ENCODE peak calls at places on chromosomes 7 and 10, in six cellular contexts. One of them, this sample, is unnamed.

GRCh38 chr10:74048433-74048832 is 50.5 kb downstream of the VCL start:
- DNase-seq in ovary: no peak
- DNase-seq in left lung: no peak
- DNase-seq in dorsolateral prefrontal cortex: no peak
- DNase-seq in MM.1S: no peak
- DNase-seq in endothelial cell: no peak
- DNase-seq in this sample: no peak

GRCh38 chr10:29926649-29927048 is 132.7 kb downstream of the JCAD start:
- DNase-seq in ovary: no peak
- DNase-seq in left lung: no peak
- DNase-seq in dorsolateral prefrontal cortex: no peak
- DNase-seq in MM.1S: no peak
- DNase-seq in endothelial cell: no peak
- DNase-seq in this sample: no peak

GRCh38 chr7:70215491-70215890 is 617.2 kb downstream of the AUTS2 start:
- DNase-seq in ovary: no peak
- DNase-seq in left lung: no peak
- DNase-seq in dorsolateral prefrontal cortex: no peak
- DNase-seq in MM.1S: no peak
- DNase-seq in endothelial cell: no peak
- DNase-seq in this sample: no peak

GRCh38 chr10:74189999-74190421 is 39.0 kb downstream of the ADK start:
- DNase-seq in ovary: no peak
- DNase-seq in left lung: no peak
- DNase-seq in dorsolateral prefrontal cortex: no peak
- DNase-seq in MM.1S: peak; percentile 58
- DNase-seq in endothelial cell: no peak
- DNase-seq in this sample: peak; percentile 49

GRCh38 chr10:49781247-49781646 is 19.1 kb upstream of the OGDHL start:
- DNase-seq in ovary: no peak
- DNase-seq in left lung: no peak
- DNase-seq in dorsolateral prefrontal cortex: no peak
- DNase-seq in MM.1S: no peak
- DNase-seq in endothelial cell: no peak
- DNase-seq in this sample: no peak

GRCh38 chr7:69768986-69769595 is 170.8 kb downstream of the AUTS2 start:
- DNase-seq in ovary: no peak
- DNase-seq in left lung: no peak
- DNase-seq in dorsolateral prefrontal cortex: no peak
- DNase-seq in MM.1S: no peak
- DNase-seq in endothelial cell: no peak
- DNase-seq in this sample: no peak

GRCh38 chr7:119482209-119482608 is 790.8 kb upstream of the KCND2 start:
- DNase-seq in ovary: no peak
- DNase-seq in left lung: no peak
- DNase-seq in dorsolateral prefrontal cortex: no peak
- DNase-seq in MM.1S: peak; percentile 93
- DNase-seq in endothelial cell: peak; percentile 19
- DNase-seq in this sample: no peak

GRCh38 chr7:140349172-140349771 is 49.1 kb downstream of the SLC37A3 start:
- DNase-seq in ovary: no peak
- DNase-seq in left lung: no peak
- DNase-seq in dorsolateral prefrontal cortex: no peak
- DNase-seq in MM.1S: no peak
- DNase-seq in endothelial cell: peak; percentile 26
- DNase-seq in this sample: no peak

GRCh38 chr10:3887404-3887803 is 102.4 kb upstream of the KLF6 start:
- DNase-seq in ovary: no peak
- DNase-seq in left lung: no peak
- DNase-seq in dorsolateral prefrontal cortex: no peak
- DNase-seq in MM.1S: no peak
- DNase-seq in endothelial cell: no peak
- DNase-seq in this sample: no peak

GRCh38 chr7:118872568-118872967 is 648.1 kb downstream of the ANKRD7 start:
- DNase-seq in ovary: no peak
- DNase-seq in left lung: no peak
- DNase-seq in dorsolateral prefrontal cortex: no peak
- DNase-seq in MM.1S: peak; percentile 17
- DNase-seq in endothelial cell: no peak
- DNase-seq in this sample: no peak

GRCh38 chr10:45591262-45591661 is 81.3 kb downstream of the ZFAND4 start:
- DNase-seq in ovary: no peak
- DNase-seq in left lung: no peak
- DNase-seq in dorsolateral prefrontal cortex: no peak
- DNase-seq in MM.1S: no peak
- DNase-seq in endothelial cell: no peak
- DNase-seq in this sample: no peak
- TF ChIP-seq CTCF in ovary: no peak
- TF ChIP-seq CTCF in left lung: no peak
- TF ChIP-seq CTCF in dorsolateral prefrontal cortex: no peak
- TF ChIP-seq CTCF in MM.1S: no peak
- TF ChIP-seq CTCF in endothelial cell: no peak
- TF ChIP-seq CTCF in this sample: no peak

GRCh38 chr10:78980354-78980753 is 88.4 kb upstream of the ZMIZ1 start:
- DNase-seq in ovary: no peak
- DNase-seq in left lung: no peak
- DNase-seq in dorsolateral prefrontal cortex: no peak
- DNase-seq in MM.1S: no peak
- DNase-seq in endothelial cell: no peak
- DNase-seq in this sample: no peak
- TF ChIP-seq CTCF in ovary: no peak
- TF ChIP-seq CTCF in left lung: no peak
- TF ChIP-seq CTCF in dorsolateral prefrontal cortex: no peak
- TF ChIP-seq CTCF in MM.1S: no peak
- TF ChIP-seq CTCF in endothelial cell: no peak
- TF ChIP-seq CTCF in this sample: no peak

DNA sequence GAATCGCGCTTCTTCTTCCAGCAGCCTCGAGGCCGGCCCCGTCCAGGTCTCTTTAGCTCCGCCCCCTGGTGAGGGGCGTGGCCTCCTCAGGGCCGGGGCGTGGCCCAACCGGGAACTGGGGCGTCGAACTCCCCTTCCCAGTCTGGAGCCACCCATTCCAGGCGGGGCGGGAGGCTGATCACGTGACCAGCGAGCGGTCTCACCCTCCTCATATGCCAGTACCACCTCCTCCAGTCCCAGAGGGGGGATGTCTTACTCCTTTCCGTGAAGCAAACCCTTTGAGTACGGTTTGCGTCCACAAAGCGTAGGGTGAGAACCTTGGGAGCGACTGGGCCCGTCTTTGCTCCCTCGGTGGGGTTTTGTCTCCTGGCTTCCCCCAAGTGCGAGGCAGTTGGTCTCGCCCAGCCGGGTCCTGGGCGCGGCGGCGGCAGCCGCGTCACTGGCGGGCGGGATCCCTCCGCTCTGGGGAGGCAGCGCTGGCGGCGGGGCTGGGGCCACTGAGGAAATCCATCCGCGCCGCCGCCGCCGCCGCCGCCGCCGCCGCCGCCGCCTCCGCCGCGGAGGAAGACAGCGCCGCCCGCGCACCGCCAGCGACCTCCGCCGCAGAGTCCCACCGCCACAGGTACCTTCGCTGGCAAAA is at the start of gene GNB2:
- DNase-seq in ovary: peak; percentile 100
- DNase-seq in left lung: peak; percentile 100
- DNase-seq in dorsolateral prefrontal cortex: peak; percentile 98
- DNase-seq in MM.1S: peak; percentile 96
- DNase-seq in endothelial cell: peak; percentile 100
- DNase-seq in this sample: peak; percentile 99
- TF ChIP-seq CTCF in ovary: peak; percentile 33
- TF ChIP-seq CTCF in left lung: no peak
- TF ChIP-seq CTCF in dorsolateral prefrontal cortex: no peak
- TF ChIP-seq CTCF in MM.1S: no peak
- TF ChIP-seq CTCF in endothelial cell: no peak
- TF ChIP-seq CTCF in this sample: no peak

GRCh38 chr7:135169141-135169935 is 1.2 kb downstream of the CYREN start:
- DNase-seq in ovary: no peak
- DNase-seq in left lung: peak; percentile 73
- DNase-seq in dorsolateral prefrontal cortex: no peak
- DNase-seq in MM.1S: peak; percentile 93
- DNase-seq in endothelial cell: peak; percentile 44
- DNase-seq in this sample: no peak

GRCh38 chr7:135168489-135169140 is 1.9 kb downstream of the CYREN start:
- DNase-seq in ovary: no peak
- DNase-seq in left lung: no peak
- DNase-seq in dorsolateral prefrontal cortex: no peak
- DNase-seq in MM.1S: no peak
- DNase-seq in endothelial cell: no peak
- DNase-seq in this sample: no peak

GRCh38 chr7:135167360-135167759 is 3.1 kb downstream of the CYREN start:
- DNase-seq in ovary: no peak
- DNase-seq in left lung: no peak
- DNase-seq in dorsolateral prefrontal cortex: no peak
- DNase-seq in MM.1S: no peak
- DNase-seq in endothelial cell: no peak
- DNase-seq in this sample: no peak

GRCh38 chr7:135166338-135166989 is 4.0 kb downstream of the CYREN start:
- DNase-seq in ovary: no peak
- DNase-seq in left lung: no peak
- DNase-seq in dorsolateral prefrontal cortex: no peak
- DNase-seq in MM.1S: no peak
- DNase-seq in endothelial cell: no peak
- DNase-seq in this sample: no peak

DNA sequence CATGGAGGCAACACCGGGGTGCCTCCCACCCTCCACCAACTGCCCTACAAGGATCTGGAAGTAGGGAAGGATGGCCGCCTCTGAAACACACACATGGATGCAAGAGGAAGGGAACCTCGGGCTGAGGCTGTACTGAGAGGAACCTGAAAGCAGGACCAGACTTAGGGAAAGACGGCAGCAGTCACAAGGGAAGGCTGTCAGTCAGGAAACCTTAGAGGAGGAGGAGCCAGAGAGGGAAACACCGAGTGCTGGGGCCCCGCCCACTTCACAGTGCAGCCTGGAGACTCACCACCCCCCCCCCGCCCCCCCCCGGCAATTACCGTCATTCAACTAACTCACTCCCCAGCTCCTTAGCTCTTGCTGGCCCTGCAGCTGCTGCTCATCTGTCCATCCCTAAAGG is 2.5 kb downstream of the CYREN start:
- DNase-seq in ovary: no peak
- DNase-seq in left lung: peak; percentile 72
- DNase-seq in dorsolateral prefrontal cortex: no peak
- DNase-seq in MM.1S: no peak
- DNase-seq in endothelial cell: no peak
- DNase-seq in this sample: peak; percentile 85
- TF ChIP-seq CTCF in ovary: no peak
- TF ChIP-seq CTCF in left lung: no peak
- TF ChIP-seq CTCF in dorsolateral prefrontal cortex: no peak
- TF ChIP-seq CTCF in MM.1S: no peak
- TF ChIP-seq CTCF in endothelial cell: no peak
- TF ChIP-seq CTCF in this sample: no peak

GRCh38 chr10:75672842-75673241 is 241.4 kb downstream of the LRMDA start:
- DNase-seq in ovary: no peak
- DNase-seq in left lung: no peak
- DNase-seq in dorsolateral prefrontal cortex: no peak
- DNase-seq in MM.1S: no peak
- DNase-seq in endothelial cell: no peak
- DNase-seq in this sample: no peak

GRCh38 chr10:75672272-75672671 is 240.8 kb downstream of the LRMDA start:
- DNase-seq in ovary: no peak
- DNase-seq in left lung: no peak
- DNase-seq in dorsolateral prefrontal cortex: no peak
- DNase-seq in MM.1S: no peak
- DNase-seq in endothelial cell: no peak
- DNase-seq in this sample: no peak
- TF ChIP-seq CTCF in ovary: no peak
- TF ChIP-seq CTCF in left lung: no peak
- TF ChIP-seq CTCF in dorsolateral prefrontal cortex: no peak
- TF ChIP-seq CTCF in MM.1S: no peak
- TF ChIP-seq CTCF in endothelial cell: no peak
- TF ChIP-seq CTCF in this sample: no peak

GRCh38 chr10:43440782-43441134 is 3.8 kb downstream of the ZNF487 start:
- DNase-seq in ovary: no peak
- DNase-seq in left lung: no peak
- DNase-seq in dorsolateral prefrontal cortex: no peak
- DNase-seq in MM.1S: no peak
- DNase-seq in endothelial cell: no peak
- DNase-seq in this sample: no peak

GRCh38 chr10:43437141-43437860 is 390 bp downstream of the ZNF487 start:
- DNase-seq in ovary: no peak
- DNase-seq in left lung: no peak
- DNase-seq in dorsolateral prefrontal cortex: no peak
- DNase-seq in MM.1S: no peak
- DNase-seq in endothelial cell: no peak
- DNase-seq in this sample: no peak

GRCh38 chr10:43436291-43437140 is at the start of gene ZNF487:
- DNase-seq in ovary: peak; percentile 85
- DNase-seq in left lung: peak; percentile 91
- DNase-seq in dorsolateral prefrontal cortex: peak; percentile 79
- DNase-seq in MM.1S: peak; percentile 89
- DNase-seq in endothelial cell: peak; percentile 92
- DNase-seq in this sample: peak; percentile 93
- TF ChIP-seq CTCF in ovary: peak; percentile 25
- TF ChIP-seq CTCF in left lung: no peak
- TF ChIP-seq CTCF in dorsolateral prefrontal cortex: peak; percentile 55
- TF ChIP-seq CTCF in MM.1S: peak; percentile 28
- TF ChIP-seq CTCF in endothelial cell: no peak
- TF ChIP-seq CTCF in this sample: peak; percentile 24

GRCh38 chr7:7156663-7157062 is 25.7 kb upstream of the C1GALT1 start:
- DNase-seq in ovary: no peak
- DNase-seq in left lung: no peak
- DNase-seq in dorsolateral prefrontal cortex: no peak
- DNase-seq in MM.1S: no peak
- DNase-seq in endothelial cell: no peak
- DNase-seq in this sample: no peak

GRCh38 chr7:7152315-7152714 is 30.0 kb upstream of the C1GALT1 start:
- DNase-seq in ovary: no peak
- DNase-seq in left lung: no peak
- DNase-seq in dorsolateral prefrontal cortex: no peak
- DNase-seq in MM.1S: no peak
- DNase-seq in endothelial cell: no peak
- DNase-seq in this sample: no peak

GRCh38 chr7:7159063-7159645 is 23.2 kb upstream of the C1GALT1 start:
- DNase-seq in ovary: no peak
- DNase-seq in left lung: no peak
- DNase-seq in dorsolateral prefrontal cortex: no peak
- DNase-seq in MM.1S: no peak
- DNase-seq in endothelial cell: no peak
- DNase-seq in this sample: no peak

GRCh38 chr7:7157177-7157886 is 25.0 kb upstream of the C1GALT1 start:
- DNase-seq in ovary: no peak
- DNase-seq in left lung: no peak
- DNase-seq in dorsolateral prefrontal cortex: no peak
- DNase-seq in MM.1S: peak; percentile 88
- DNase-seq in endothelial cell: no peak
- DNase-seq in this sample: no peak

GRCh38 chr7:7157887-7158271 is 24.5 kb upstream of the C1GALT1 start:
- DNase-seq in ovary: no peak
- DNase-seq in left lung: no peak
- DNase-seq in dorsolateral prefrontal cortex: no peak
- DNase-seq in MM.1S: no peak
- DNase-seq in endothelial cell: no peak
- DNase-seq in this sample: no peak
- TF ChIP-seq CTCF in ovary: no peak
- TF ChIP-seq CTCF in left lung: no peak
- TF ChIP-seq CTCF in dorsolateral prefrontal cortex: no peak
- TF ChIP-seq CTCF in MM.1S: no peak
- TF ChIP-seq CTCF in endothelial cell: no peak
- TF ChIP-seq CTCF in this sample: no peak

GRCh38 chr7:152173372-152174070 is 148.0 kb downstream of the GALNT11 start:
- DNase-seq in ovary: no peak
- DNase-seq in left lung: no peak
- DNase-seq in dorsolateral prefrontal cortex: no peak
- DNase-seq in MM.1S: no peak
- DNase-seq in endothelial cell: no peak
- DNase-seq in this sample: no peak
- TF ChIP-seq CTCF in ovary: no peak
- TF ChIP-seq CTCF in left lung: no peak
- TF ChIP-seq CTCF in dorsolateral prefrontal cortex: no peak
- TF ChIP-seq CTCF in MM.1S: no peak
- TF ChIP-seq CTCF in endothelial cell: no peak
- TF ChIP-seq CTCF in this sample: no peak

GRCh38 chr7:107194051-107194450 is 25.2 kb downstream of the HBP1 start:
- DNase-seq in ovary: no peak
- DNase-seq in left lung: no peak
- DNase-seq in dorsolateral prefrontal cortex: no peak
- DNase-seq in MM.1S: no peak
- DNase-seq in endothelial cell: no peak
- DNase-seq in this sample: no peak
- TF ChIP-seq CTCF in ovary: no peak
- TF ChIP-seq CTCF in left lung: no peak
- TF ChIP-seq CTCF in dorsolateral prefrontal cortex: no peak
- TF ChIP-seq CTCF in MM.1S: peak; percentile 13
- TF ChIP-seq CTCF in endothelial cell: no peak
- TF ChIP-seq CTCF in this sample: no peak

This sample was measured in CD14-positive monocyte.